ENCODE peak calls at places on chromosomes 1 and 21, in four cellular contexts. Z, C, S and A are unnamed samples.
A peak's percentile ranks its signal among the peaks of the same experiment; 100 is the strongest.

GRCh38 chr1:186112280-186112679 is 262.8 kb downstream of the TPR start:
- DNase-seq in Z (no peak), C (no peak), S (no peak), A (no peak)

GRCh38 chr21:46550511-46550941 is 54.4 kb downstream of the S100B start:
- DNase-seq in Z (peak; percentile 39), C (no peak), S (no peak), A (no peak)

GRCh38 chr1:202698276-202698675 is 12.0 kb downstream of the SYT2 start:
- DNase-seq in Z (no peak), C (no peak), S (no peak), A (no peak)

GRCh38 chr21:41620982-41621381 is 113.0 kb upstream of the TMPRSS2 start:
- DNase-seq in Z (no peak), C (no peak), S (peak; percentile 39), A (no peak)

GRCh38 chr1:14925336-14926136 is 228.0 kb upstream of the TMEM51 start:
- DNase-seq in Z (no peak), C (no peak), S (no peak), A (no peak)

GRCh38 chr1:8116892-8117262 is 90.8 kb upstream of the ERRFI1 start:
- DNase-seq in Z (no peak), C (no peak), S (peak; percentile 48), A (peak; percentile 78)

GRCh38 chr1:74771913-74772515 is 39.1 kb downstream of the TYW3 start:
- DNase-seq in Z (no peak), C (no peak), S (peak; percentile 45), A (peak; percentile 50)

GRCh38 chr1:3523980-3524379 is 69.5 kb downstream of the ARHGEF16 start:
- DNase-seq in Z (no peak), C (no peak), S (no peak), A (no peak)

GRCh38 chr1:152752225-152752624 is 5.6 kb upstream of the KPRP start:
- DNase-seq in Z (no peak), C (no peak), S (peak; percentile 49), A (no peak)

GRCh38 chr1:91633438-91633837 is 132.8 kb downstream of the CDC7 start:
- DNase-seq in Z (no peak), C (no peak), S (no peak), A (no peak)

GRCh38 chr1:81296584-81296983 is 504.1 kb upstream of the ADGRL2 start:
- DNase-seq in Z (no peak), C (no peak), S (peak; percentile 25), A (peak; percentile 52)

GRCh38 chr1:82387070-82387366 is 586.3 kb downstream of the ADGRL2 start:
- DNase-seq in Z (no peak), C (no peak), S (no peak), A (no peak)

GRCh38 chr1:22500476-22500875 is 48.8 kb downstream of the ZBTB40 start:
- DNase-seq in Z (no peak), C (no peak), S (peak; percentile 10), A (peak; percentile 34)

GRCh38 chr21:30349572-30349971 is 1.2 kb upstream of the KRTAP23-1 start:
- DNase-seq in Z (no peak), C (no peak), S (no peak), A (no peak)

GRCh38 chr1:35691080-35691479 is 27.6 kb downstream of the C1orf216 start:
- DNase-seq in Z (no peak), C (no peak), S (no peak), A (no peak)

GRCh38 chr1:46747683-46748288 is 28.9 kb upstream of the EFCAB14 start:
- DNase-seq in Z (no peak), C (no peak), S (peak; percentile 65), A (no peak)

GRCh38 chr1:168362991-168363390 is 82.3 kb downstream of the TBX19 start:
- DNase-seq in Z (no peak), C (no peak), S (no peak), A (no peak)

GRCh38 chr21:32426592-32427051 is 14.1 kb downstream of the EVA1C start:
- DNase-seq in Z (no peak), C (no peak), S (peak; percentile 49), A (no peak)